ENCODE peak calls at places on chromosomes 1 and 21, in eight cellular contexts. One of them, this sample, is unnamed.

GRCh38 chr1:85463666-85464496 is 1.1 kb downstream of the DDAH1 start:
- DNase-seq in aorta: no peak
- DNase-seq in MM.1S: no peak
- DNase-seq in lung: no peak
- DNase-seq in substantia nigra: no peak
- DNase-seq in CD4-positive, alpha-beta T cell: no peak
- DNase-seq in endothelial cell of umbilical vein: no peak
- DNase-seq in astrocyte: peak
- DNase-seq in this sample: peak

GRCh38 chr21:37749132-37749531 is 167.1 kb downstream of the KCNJ6 start:
- DNase-seq in substantia nigra: no peak
- DNase-seq in aorta: no peak
- DNase-seq in endothelial cell of umbilical vein: no peak
- DNase-seq in lung: no peak
- DNase-seq in astrocyte: no peak
- DNase-seq in CD4-positive, alpha-beta T cell: no peak
- DNase-seq in MM.1S: no peak
- DNase-seq in this sample: no peak

GRCh38 chr21:31316488-31317169 is 27.4 kb downstream of the TIAM1 start:
- DNase-seq in endothelial cell of umbilical vein: no peak
- DNase-seq in MM.1S: no peak
- DNase-seq in lung: no peak
- DNase-seq in substantia nigra: no peak
- DNase-seq in aorta: no peak
- DNase-seq in astrocyte: peak
- DNase-seq in CD4-positive, alpha-beta T cell: no peak
- DNase-seq in this sample: no peak

GRCh38 chr1:33655496-33655895 is 183.1 kb downstream of the ZSCAN20 start:
- DNase-seq in MM.1S: no peak
- DNase-seq in substantia nigra: no peak
- DNase-seq in aorta: no peak
- DNase-seq in CD4-positive, alpha-beta T cell: no peak
- DNase-seq in endothelial cell of umbilical vein: no peak
- DNase-seq in astrocyte: no peak
- DNase-seq in lung: no peak
- DNase-seq in this sample: no peak

GRCh38 chr1:36864182-36865079 is 169.9 kb downstream of the GRIK3 start:
- DNase-seq in MM.1S: no peak
- DNase-seq in aorta: no peak
- DNase-seq in endothelial cell of umbilical vein: no peak
- DNase-seq in astrocyte: no peak
- DNase-seq in CD4-positive, alpha-beta T cell: no peak
- DNase-seq in substantia nigra: no peak
- DNase-seq in lung: no peak
- DNase-seq in this sample: no peak

GRCh38 chr1:202811296-202812175 is 782 bp downstream of the PCAT6 start:
- DNase-seq in endothelial cell of umbilical vein: no peak
- DNase-seq in CD4-positive, alpha-beta T cell: no peak
- DNase-seq in astrocyte: no peak
- DNase-seq in aorta: peak
- DNase-seq in substantia nigra: no peak
- DNase-seq in lung: no peak
- DNase-seq in MM.1S: no peak
- DNase-seq in this sample: no peak

GRCh38 chr1:192311281-192311680 is 5.5 kb upstream of the RGS21 start:
- DNase-seq in substantia nigra: no peak
- DNase-seq in lung: no peak
- DNase-seq in CD4-positive, alpha-beta T cell: no peak
- DNase-seq in astrocyte: peak
- DNase-seq in endothelial cell of umbilical vein: peak
- DNase-seq in MM.1S: peak
- DNase-seq in aorta: no peak
- DNase-seq in this sample: no peak

GRCh38 chr1:160086162-160086892 is 5.0 kb downstream of the KCNJ9 start:
- DNase-seq in substantia nigra: no peak
- DNase-seq in lung: no peak
- DNase-seq in CD4-positive, alpha-beta T cell: no peak
- DNase-seq in endothelial cell of umbilical vein: no peak
- DNase-seq in aorta: no peak
- DNase-seq in astrocyte: no peak
- DNase-seq in MM.1S: no peak
- DNase-seq in this sample: no peak

GRCh38 chr1:155178441-155179106 is 4.9 kb downstream of the TRIM46 start:
- DNase-seq in aorta: peak
- DNase-seq in astrocyte: no peak
- DNase-seq in MM.1S: no peak
- DNase-seq in CD4-positive, alpha-beta T cell: no peak
- DNase-seq in endothelial cell of umbilical vein: no peak
- DNase-seq in lung: no peak
- DNase-seq in substantia nigra: no peak
- DNase-seq in this sample: no peak

GRCh38 chr1:227899141-227899819 is 48.5 kb downstream of the WNT9A start:
- DNase-seq in astrocyte: no peak
- DNase-seq in endothelial cell of umbilical vein: no peak
- DNase-seq in aorta: peak
- DNase-seq in substantia nigra: no peak
- DNase-seq in CD4-positive, alpha-beta T cell: no peak
- DNase-seq in lung: no peak
- DNase-seq in MM.1S: peak
- DNase-seq in this sample: no peak

GRCh38 chr1:81827942-81828341 is 27.2 kb downstream of the ADGRL2 start:
- DNase-seq in astrocyte: no peak
- DNase-seq in endothelial cell of umbilical vein: no peak
- DNase-seq in aorta: no peak
- DNase-seq in MM.1S: no peak
- DNase-seq in CD4-positive, alpha-beta T cell: no peak
- DNase-seq in substantia nigra: no peak
- DNase-seq in lung: no peak
- DNase-seq in this sample: no peak

GRCh38 chr21:26881504-26882228 is 36.5 kb upstream of the ADAMTS1 start:
- DNase-seq in astrocyte: peak
- DNase-seq in endothelial cell of umbilical vein: peak
- DNase-seq in substantia nigra: no peak
- DNase-seq in lung: no peak
- DNase-seq in aorta: no peak
- DNase-seq in MM.1S: no peak
- DNase-seq in CD4-positive, alpha-beta T cell: no peak
- DNase-seq in this sample: no peak

DNA sequence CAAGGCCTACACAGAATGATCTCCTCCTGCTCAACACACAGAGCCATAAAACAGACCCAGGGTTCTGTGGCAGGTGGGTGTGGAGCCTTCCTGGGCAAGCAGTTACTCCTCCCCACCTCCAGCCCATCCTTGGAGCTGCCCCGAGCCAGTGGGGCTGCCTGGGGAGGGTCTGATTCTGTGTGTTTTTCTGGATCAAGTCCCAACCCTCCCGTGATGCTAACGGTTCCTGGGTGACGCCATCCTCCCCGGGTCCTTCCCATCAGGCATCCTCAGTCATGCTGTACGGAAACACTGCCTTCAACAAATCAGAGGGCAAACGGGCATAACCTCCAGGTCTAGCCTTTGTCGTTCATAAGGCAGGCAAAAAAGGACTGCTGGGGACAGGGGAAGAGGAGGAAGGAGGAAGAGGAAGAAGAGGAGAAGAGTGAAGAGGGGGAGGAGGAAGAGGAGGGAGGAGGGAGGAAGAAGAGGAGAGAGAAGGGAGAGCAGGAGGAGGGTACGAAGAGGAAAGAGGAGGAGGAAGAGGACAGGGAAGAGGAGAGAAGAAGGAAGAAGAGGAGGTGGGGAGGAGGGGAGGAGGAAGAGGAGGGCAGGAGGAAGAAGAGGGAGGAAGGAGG is 84.5 kb downstream of the ITPKB start:
- DNase-seq in CD4-positive, alpha-beta T cell: no peak
- DNase-seq in aorta: peak
- DNase-seq in substantia nigra: no peak
- DNase-seq in astrocyte: no peak
- DNase-seq in MM.1S: no peak
- DNase-seq in lung: no peak
- DNase-seq in endothelial cell of umbilical vein: no peak
- DNase-seq in this sample: no peak
- H3K27ac ChIP-seq in CD4-positive, alpha-beta T cell: no peak
- H3K27ac ChIP-seq in aorta: no peak
- H3K27ac ChIP-seq in substantia nigra: no peak
- H3K27ac ChIP-seq in astrocyte: peak
- H3K27ac ChIP-seq in MM.1S: peak
- H3K27ac ChIP-seq in lung: peak
- H3K27ac ChIP-seq in endothelial cell of umbilical vein: no peak
- H3K27ac ChIP-seq in this sample: no peak

GRCh38 chr21:15051652-15052554 is 12.9 kb downstream of the NRIP1 start:
- DNase-seq in aorta: no peak
- DNase-seq in substantia nigra: no peak
- DNase-seq in lung: no peak
- DNase-seq in MM.1S: no peak
- DNase-seq in astrocyte: peak
- DNase-seq in CD4-positive, alpha-beta T cell: no peak
- DNase-seq in endothelial cell of umbilical vein: no peak
- DNase-seq in this sample: no peak

GRCh38 chr21:15057290-15057689 is 7.5 kb downstream of the NRIP1 start:
- DNase-seq in CD4-positive, alpha-beta T cell: no peak
- DNase-seq in MM.1S: no peak
- DNase-seq in substantia nigra: no peak
- DNase-seq in astrocyte: no peak
- DNase-seq in endothelial cell of umbilical vein: no peak
- DNase-seq in aorta: no peak
- DNase-seq in lung: no peak
- DNase-seq in this sample: no peak

GRCh38 chr21:15053531-15053930 is 11.3 kb downstream of the NRIP1 start:
- DNase-seq in endothelial cell of umbilical vein: no peak
- DNase-seq in aorta: no peak
- DNase-seq in MM.1S: no peak
- DNase-seq in lung: no peak
- DNase-seq in CD4-positive, alpha-beta T cell: no peak
- DNase-seq in astrocyte: no peak
- DNase-seq in substantia nigra: no peak
- DNase-seq in this sample: no peak

GRCh38 chr21:15054089-15054488 is 10.7 kb downstream of the NRIP1 start:
- DNase-seq in CD4-positive, alpha-beta T cell: no peak
- DNase-seq in substantia nigra: no peak
- DNase-seq in astrocyte: no peak
- DNase-seq in MM.1S: no peak
- DNase-seq in endothelial cell of umbilical vein: peak
- DNase-seq in lung: no peak
- DNase-seq in aorta: no peak
- DNase-seq in this sample: no peak

GRCh38 chr21:15054606-15055239 is 10.1 kb downstream of the NRIP1 start:
- DNase-seq in MM.1S: no peak
- DNase-seq in endothelial cell of umbilical vein: no peak
- DNase-seq in astrocyte: no peak
- DNase-seq in aorta: no peak
- DNase-seq in lung: no peak
- DNase-seq in CD4-positive, alpha-beta T cell: no peak
- DNase-seq in substantia nigra: no peak
- DNase-seq in this sample: no peak
- H3K27ac ChIP-seq in MM.1S: no peak
- H3K27ac ChIP-seq in endothelial cell of umbilical vein: peak
- H3K27ac ChIP-seq in astrocyte: no peak
- H3K27ac ChIP-seq in aorta: no peak
- H3K27ac ChIP-seq in lung: no peak
- H3K27ac ChIP-seq in CD4-positive, alpha-beta T cell: no peak
- H3K27ac ChIP-seq in substantia nigra: no peak
- H3K27ac ChIP-seq in this sample: no peak

DNA sequence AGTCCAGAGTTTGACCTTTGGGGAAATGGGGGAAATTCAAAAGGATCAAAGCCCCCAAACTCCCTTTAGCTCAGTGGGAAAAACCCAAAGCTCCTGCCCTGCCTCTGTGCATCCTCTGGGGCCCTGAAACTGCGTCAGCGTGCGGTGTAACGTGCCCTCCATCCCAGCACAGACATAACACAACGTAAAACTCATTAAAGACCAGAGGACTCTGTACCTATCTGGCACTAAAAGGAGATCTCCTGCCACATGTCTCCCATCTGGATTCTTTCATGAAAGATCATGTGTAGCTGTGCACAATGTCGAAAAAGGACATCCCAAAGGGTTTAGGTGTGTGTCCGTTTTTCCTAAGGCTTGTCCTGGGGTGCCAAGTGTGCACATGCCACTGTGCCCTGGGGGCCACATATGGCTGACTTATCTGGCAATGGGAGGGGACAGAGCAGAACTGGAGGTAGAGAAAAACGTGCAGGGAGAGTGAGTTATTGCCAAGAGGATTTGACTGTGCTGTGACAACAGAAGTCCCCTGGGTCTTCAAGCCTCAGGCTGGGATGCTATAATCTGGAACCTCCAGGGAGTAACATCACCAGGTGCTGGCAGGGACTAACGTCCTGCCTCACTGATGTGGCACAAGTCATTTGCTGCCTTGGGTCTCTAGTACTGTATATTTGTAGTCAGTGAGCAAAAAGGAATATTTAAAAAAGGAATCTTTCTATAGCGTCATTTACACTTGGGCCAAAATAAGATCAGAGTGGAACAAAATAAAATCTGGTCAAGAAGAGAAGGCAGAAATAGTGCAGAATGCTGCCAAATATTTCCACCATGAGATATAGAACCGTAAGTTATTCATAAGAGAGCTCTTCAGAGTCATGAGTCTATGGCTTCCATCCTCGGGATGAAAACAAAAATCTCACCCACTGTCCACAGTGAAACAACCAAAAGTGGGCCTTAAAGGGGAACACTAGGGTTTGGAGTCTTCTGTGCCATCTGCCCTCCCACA is 52.3 kb downstream of the ITPKB start:
- DNase-seq in substantia nigra: no peak
- DNase-seq in endothelial cell of umbilical vein: no peak
- DNase-seq in CD4-positive, alpha-beta T cell: no peak
- DNase-seq in lung: no peak
- DNase-seq in aorta: no peak
- DNase-seq in MM.1S: no peak
- DNase-seq in astrocyte: no peak
- DNase-seq in this sample: no peak
- H3K27ac ChIP-seq in substantia nigra: peak
- H3K27ac ChIP-seq in endothelial cell of umbilical vein: no peak
- H3K27ac ChIP-seq in CD4-positive, alpha-beta T cell: peak
- H3K27ac ChIP-seq in lung: no peak
- H3K27ac ChIP-seq in aorta: peak
- H3K27ac ChIP-seq in MM.1S: no peak
- H3K27ac ChIP-seq in astrocyte: no peak
- H3K27ac ChIP-seq in this sample: peak

DNA sequence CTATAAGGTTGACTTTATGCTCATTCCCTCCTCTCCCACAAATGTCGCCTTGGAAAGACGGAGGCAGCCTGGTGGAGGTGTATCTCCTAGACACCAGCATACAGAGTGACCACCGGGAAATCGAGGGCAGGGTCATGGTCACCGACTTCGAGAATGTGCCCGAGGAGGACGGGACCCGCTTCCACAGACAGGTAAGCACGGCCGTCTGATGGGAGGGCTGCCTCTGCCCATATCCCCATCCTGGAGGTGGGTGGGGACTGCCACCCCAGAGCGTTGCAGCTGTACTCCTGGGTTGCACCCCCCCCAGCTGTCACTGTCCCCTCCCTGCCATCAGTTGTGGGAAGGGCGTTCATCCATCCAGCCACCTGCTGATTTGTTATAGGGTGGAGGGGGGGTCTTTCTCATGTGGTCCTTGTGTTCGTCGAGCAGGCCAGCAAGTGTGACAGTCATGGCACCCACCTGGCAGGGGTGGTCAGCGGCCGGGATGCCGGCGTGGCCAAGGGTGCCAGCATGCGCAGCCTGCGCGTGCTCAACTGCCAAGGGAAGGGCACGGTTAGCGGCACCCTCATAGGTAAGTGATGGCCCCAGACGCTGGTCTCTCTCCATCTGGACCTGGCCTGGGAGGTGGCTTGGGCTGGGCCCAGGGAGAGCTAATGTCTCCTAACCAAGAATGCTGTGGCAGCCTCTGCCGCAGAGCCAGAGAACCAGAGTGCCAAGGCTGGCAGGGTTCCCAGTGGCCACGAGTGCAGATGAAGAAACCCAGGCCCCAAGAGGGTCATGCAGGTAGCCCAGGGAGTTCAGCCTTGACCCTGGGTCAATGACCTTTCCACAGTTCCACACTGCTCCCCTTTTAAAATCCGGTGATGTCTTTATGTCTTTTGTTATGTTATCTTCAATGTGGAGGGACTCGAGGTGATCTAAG is 13.1 kb downstream of the PCSK9 start:
- DNase-seq in astrocyte: no peak
- DNase-seq in lung: no peak
- DNase-seq in endothelial cell of umbilical vein: no peak
- DNase-seq in substantia nigra: no peak
- DNase-seq in aorta: no peak
- DNase-seq in MM.1S: no peak
- DNase-seq in CD4-positive, alpha-beta T cell: no peak
- DNase-seq in this sample: no peak
- H3K27ac ChIP-seq in astrocyte: no peak
- H3K27ac ChIP-seq in lung: no peak
- H3K27ac ChIP-seq in endothelial cell of umbilical vein: no peak
- H3K27ac ChIP-seq in substantia nigra: no peak
- H3K27ac ChIP-seq in aorta: no peak
- H3K27ac ChIP-seq in MM.1S: no peak
- H3K27ac ChIP-seq in CD4-positive, alpha-beta T cell: no peak
- H3K27ac ChIP-seq in this sample: no peak